ENCODE peak calls at places on chromosomes 2 and 18, in six cellular contexts. U is HepG2, K is HCT116, O is K562, T is GM12878, Q is upper lobe of left lung. D is an unnamed sample.

GRCh38 chr2:197209742-197210408 is 100.7 kb downstream of the ANKRD44 start:
- ATAC-seq in U (no peak), K (no peak), O (peak), T (peak), Q (peak), D (no peak)

GRCh38 chr2:212814941-212815340 is 276.3 kb upstream of the ERBB4 start:
- ATAC-seq in U (no peak), K (no peak), O (no peak), T (no peak), Q (no peak), D (no peak)

GRCh38 chr18:63182861-63183260 is 136.7 kb downstream of the BCL2 start:
- ATAC-seq in U (no peak), K (no peak), O (no peak), T (peak), Q (no peak), D (no peak)

GRCh38 chr18:44654555-44654954 is 26.1 kb upstream of the SETBP1 start:
- ATAC-seq in U (no peak), K (no peak), O (no peak), T (no peak), Q (no peak), D (no peak)

GRCh38 chr2:137302957-137303356 is 537.6 kb downstream of the THSD7B start:
- ATAC-seq in U (no peak), K (no peak), O (no peak), T (no peak), Q (no peak), D (no peak)

GRCh38 chr2:100882645-100883613 is 63.0 kb downstream of the NPAS2 start:
- ATAC-seq in U (peak), K (peak), O (no peak), T (peak), Q (peak), D (no peak)

GRCh38 chr2:5991305-5991968 is 299.3 kb downstream of the SOX11 start:
- ATAC-seq in U (no peak), K (no peak), O (no peak), T (no peak), Q (no peak), D (no peak)

GRCh38 chr2:179263015-179263414 is 1.6 kb downstream of the SESTD1 start:
- ATAC-seq in U (no peak), K (no peak), O (no peak), T (peak), Q (no peak), D (no peak)

GRCh38 chr2:202064206-202064880 is 8.7 kb upstream of the KIAA2012 start:
- ATAC-seq in U (peak), K (peak), O (no peak), T (no peak), Q (peak), D (peak)

GRCh38 chr2:203690110-203691047 is 16.1 kb upstream of the CD28 start:
- ATAC-seq in U (peak), K (no peak), O (no peak), T (peak), Q (no peak), D (no peak)

GRCh38 chr2:135010200-135010942 is 36.9 kb downstream of the MAP3K19 start:
- ATAC-seq in U (no peak), K (no peak), O (peak), T (peak), Q (no peak), D (no peak)

GRCh38 chr2:74381751-74382150 is 1.6 kb upstream of the DCTN1 start:
- ATAC-seq in U (no peak), K (no peak), O (no peak), T (no peak), Q (no peak), D (no peak)

GRCh38 chr2:37625156-37625555 is 46.3 kb downstream of the CDC42EP3 start:
- ATAC-seq in U (no peak), K (no peak), O (no peak), T (no peak), Q (no peak), D (no peak)

GRCh38 chr2:767440-767839 is 90.2 kb upstream of the TMEM18 start:
- ATAC-seq in U (no peak), K (no peak), O (peak), T (no peak), Q (no peak), D (no peak)

GRCh38 chr2:40353236-40353635 is 98.7 kb downstream of the SLC8A1 start:
- ATAC-seq in U (no peak), K (no peak), O (no peak), T (no peak), Q (peak), D (peak)

GRCh38 chr2:239498981-239499633 is 98.3 kb upstream of the HDAC4 start:
- ATAC-seq in U (no peak), K (no peak), O (no peak), T (no peak), Q (no peak), D (peak)

GRCh38 chr2:110838657-110839357 is 106.4 kb downstream of the ACOXL start:
- ATAC-seq in U (no peak), K (no peak), O (no peak), T (no peak), Q (no peak), D (no peak)

GRCh38 chr2:43178602-43179542 is 47.5 kb downstream of the ZFP36L2 start:
- ATAC-seq in U (peak), K (peak), O (peak), T (no peak), Q (peak), D (peak)

GRCh38 chr2:74374509-74375205 is 5.5 kb downstream of the DCTN1 start:
- ATAC-seq in U (no peak), K (peak), O (peak), T (peak), Q (peak), D (peak)

GRCh38 chr2:12684471-12684936 is 32.2 kb upstream of the TRIB2 start:
- ATAC-seq in U (no peak), K (no peak), O (no peak), T (no peak), Q (no peak), D (peak)

GRCh38 chr18:37270046-37270665 is 295.4 kb downstream of the CELF4 start:
- ATAC-seq in U (peak), K (no peak), O (peak), T (no peak), Q (peak), D (no peak)

GRCh38 chr2:224151161-224151560 is 112.1 kb upstream of the SERPINE2 start:
- ATAC-seq in U (peak), K (no peak), O (no peak), T (no peak), Q (no peak), D (no peak)

GRCh38 chr2:206627632-206628031 is 14.7 kb upstream of the FAM237A start:
- ATAC-seq in U (no peak), K (no peak), O (no peak), T (no peak), Q (no peak), D (no peak)

GRCh38 chr2:167133614-167134013 is 245.3 kb downstream of the XIRP2 start:
- ATAC-seq in U (no peak), K (no peak), O (no peak), T (no peak), Q (no peak), D (no peak)

GRCh38 chr18:74204543-74205152 is 56.3 kb downstream of the TIMM21 start:
- ATAC-seq in U (no peak), K (no peak), O (no peak), T (no peak), Q (no peak), D (no peak)

GRCh38 chr2:144999040-144999875 is 479.3 kb upstream of the ZEB2 start:
- ATAC-seq in U (no peak), K (no peak), O (no peak), T (no peak), Q (no peak), D (peak)

GRCh38 chr2:26521054-26521912 is 43.4 kb upstream of the OTOF start:
- ATAC-seq in U (peak), K (peak), O (peak), T (peak), Q (no peak), D (no peak)

GRCh38 chr2:1816414-1816911 is 72.1 kb upstream of the PXDN start:
- ATAC-seq in U (no peak), K (no peak), O (no peak), T (no peak), Q (peak), D (peak)

GRCh38 chr2:118123561-118124232 is 35.4 kb downstream of the INSIG2 start:
- ATAC-seq in U (peak), K (peak), O (no peak), T (peak), Q (peak), D (peak)

GRCh38 chr2:176709541-176709951 is 440.3 kb downstream of the MTX2 start:
- ATAC-seq in U (no peak), K (no peak), O (no peak), T (no peak), Q (peak), D (peak)

GRCh38 chr2:1253608-1254007 is 159.7 kb upstream of the TPO start:
- ATAC-seq in U (no peak), K (no peak), O (no peak), T (no peak), Q (no peak), D (no peak)

GRCh38 chr2:99444222-99444621 is 45.6 kb downstream of the REV1 start:
- ATAC-seq in U (no peak), K (no peak), O (no peak), T (peak), Q (no peak), D (no peak)

DNA sequence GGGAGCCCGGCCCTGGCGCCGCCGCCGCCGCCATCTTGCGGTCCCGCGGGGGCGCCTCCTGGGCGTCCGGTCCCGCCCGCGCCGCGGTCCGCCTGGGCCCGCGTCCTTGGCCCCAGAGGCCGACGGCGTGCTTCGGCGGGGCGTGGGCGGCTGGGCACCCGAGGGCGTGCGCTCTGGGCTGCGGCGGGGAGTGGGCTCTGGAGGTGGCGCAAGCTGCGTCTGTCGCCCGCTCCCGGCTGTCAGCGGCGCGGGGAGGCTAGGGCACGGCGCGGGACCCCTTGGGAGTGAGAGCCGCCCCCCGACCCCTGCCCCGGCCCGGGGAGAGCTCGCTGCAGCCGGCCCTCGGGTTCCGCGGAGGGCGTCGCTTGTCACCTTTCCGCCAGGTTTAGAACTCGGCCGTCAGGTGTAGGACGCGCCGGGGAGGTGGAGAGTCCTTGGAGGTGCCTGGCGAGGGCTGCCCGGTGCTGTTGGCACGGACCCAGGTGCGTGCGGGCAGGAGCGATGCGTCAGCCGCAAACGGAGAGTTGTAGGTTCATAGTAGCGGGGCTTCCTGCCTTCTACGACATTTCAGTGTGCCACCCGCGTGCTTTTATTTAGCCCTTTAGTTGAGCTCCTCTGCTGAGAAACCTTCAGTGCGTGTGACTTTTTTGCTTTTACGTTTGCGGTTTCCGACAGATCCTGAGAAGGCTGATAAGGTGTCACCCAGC is 921 bp downstream of the VAPA start:
- ATAC-seq in U (peak), K (peak), O (peak), T (peak), Q (peak), D (peak)
- TF ChIP-seq POLR2AphosphoS5 in U (no peak), K (peak), O (peak), T (no peak), Q (peak), D (peak)

GRCh38 chr2:159615936-159616733 is at the start of gene BAZ2B:
- ATAC-seq in U (peak), K (peak), O (peak), T (peak), Q (peak), D (peak)
- TF ChIP-seq POLR2A in U (no peak), K (no peak), O (no peak), T (peak), Q (no peak), D (peak)

GRCh38 chr2:49154891-49155290 is 576 bp upstream of the FSHR start:
- ATAC-seq in U (no peak), K (no peak), O (no peak), T (no peak), Q (no peak), D (no peak)
- H3K27ac ChIP-seq in U (no peak), K (no peak), O (no peak), T (no peak), Q (no peak), D (no peak)

GRCh38 chr2:46421361-46421760 is 58.0 kb upstream of the TMEM247 start:
- ATAC-seq in U (no peak), K (no peak), O (no peak), T (no peak), Q (no peak), D (no peak)
- TF ChIP-seq POLR2AphosphoS5 in U (no peak), K (no peak), O (no peak), T (no peak), Q (no peak), D (no peak)

GRCh38 chr2:97657986-97658690 is 5.7 kb downstream of the ACTR1B start:
- ATAC-seq in U (no peak), K (no peak), O (no peak), T (no peak), Q (no peak), D (no peak)
- TF ChIP-seq POLR2A in U (peak), K (no peak), O (peak), T (peak), Q (no peak), D (no peak)

GRCh38 chr2:218895326-218895725 is 14.7 kb downstream of the WNT10A start:
- ATAC-seq in U (no peak), K (peak), O (no peak), T (no peak), Q (no peak), D (no peak)
- H3K27ac ChIP-seq in U (no peak), K (peak), O (no peak), T (peak), Q (no peak), D (no peak)

GRCh38 chr18:22001912-22002487 is 167.4 kb upstream of the GATA6 start:
- ATAC-seq in U (peak), K (no peak), O (no peak), T (no peak), Q (no peak), D (no peak)
- TF ChIP-seq POLR2AphosphoS5 in U (no peak), K (no peak), O (no peak), T (no peak), Q (no peak), D (no peak)

GRCh38 chr2:121754851-121755236 is 607 bp upstream of the TSN start:
- ATAC-seq in U (peak), K (peak), O (peak), T (no peak), Q (no peak), D (peak)

GRCh38 chr2:121755237-121756111 is at the start of gene TSN:
- ATAC-seq in U (peak), K (peak), O (peak), T (peak), Q (peak), D (peak)
- TF ChIP-seq POLR2A in U (peak), K (no peak), O (peak), T (peak), Q (no peak), D (peak)

GRCh38 chr2:159442159-159442852 is 155.8 kb upstream of the WDSUB1 start:
- ATAC-seq in U (no peak), K (no peak), O (no peak), T (no peak), Q (no peak), D (no peak)
- H3K27ac ChIP-seq in U (no peak), K (no peak), O (no peak), T (no peak), Q (no peak), D (no peak)

GRCh38 chr2:102337012-102337411 is 18.6 kb upstream of the IL18R1 start:
- ATAC-seq in U (no peak), K (no peak), O (no peak), T (no peak), Q (no peak), D (no peak)
- TF ChIP-seq POLR2AphosphoS5 in U (no peak), K (no peak), O (no peak), T (no peak), Q (peak), D (no peak)

D was measured in gastroesophageal sphincter.